ENCODE peak calls at places on chromosomes 1 and 21, in eight cellular contexts. A is CD8-positive, alpha-beta T cell; Y is fibroblast of pulmonary artery; R is AG09309; Q is IMR-90; P is NB4; M is choroid plexus epithelial cell; D is transverse colon. C is an unnamed sample.

GRCh38 chr1:164774819-164775654 is 216.1 kb downstream of the PBX1 start:
- DNase-seq in A (no peak), Y (no peak), R (no peak), Q (no peak), P (no peak), M (peak), D (peak), C (no peak)

GRCh38 chr1:225712391-225712790 is 59.5 kb upstream of the ENAH start:
- DNase-seq in A (no peak), Y (peak), R (no peak), Q (no peak), P (peak), M (peak), D (no peak), C (peak)

GRCh38 chr1:13469343-13469742 is 44.5 kb downstream of the LRRC38 start:
- DNase-seq in A (no peak), Y (peak), R (no peak), Q (no peak), P (peak), M (peak), D (no peak), C (no peak)

GRCh38 chr1:109269212-109269980 is 13.5 kb downstream of the PSRC1 start:
- DNase-seq in A (no peak), Y (no peak), R (no peak), Q (no peak), P (no peak), M (no peak), D (no peak), C (no peak)

GRCh38 chr1:176888471-176889032 is 276.0 kb downstream of the ASTN1 start:
- DNase-seq in A (no peak), Y (no peak), R (no peak), Q (no peak), P (no peak), M (no peak), D (no peak), C (no peak)

GRCh38 chr1:226209307-226210059 is 14.0 kb upstream of the MIXL1 start:
- DNase-seq in A (no peak), Y (no peak), R (no peak), Q (no peak), P (no peak), M (no peak), D (no peak), C (no peak)

GRCh38 chr1:154220970-154221814 is 437 bp downstream of the UBAP2L start:
- DNase-seq in A (peak), Y (peak), R (no peak), Q (peak), P (peak), M (peak), D (peak), C (peak)

GRCh38 chr1:112396668-112397025 is 633 bp downstream of the CTTNBP2NL start:
- DNase-seq in A (no peak), Y (peak), R (no peak), Q (peak), P (peak), M (peak), D (no peak), C (no peak)

GRCh38 chr1:183877321-183877720 is 72.4 kb downstream of the RGL1 start:
- DNase-seq in A (no peak), Y (peak), R (no peak), Q (peak), P (no peak), M (peak), D (peak), C (peak)

GRCh38 chr1:118993712-118994049 is 5.5 kb upstream of the TBX15 start:
- DNase-seq in A (no peak), Y (no peak), R (no peak), Q (no peak), P (no peak), M (no peak), D (no peak), C (no peak)

GRCh38 chr1:165592945-165593823 is 37.9 kb upstream of the MGST3 start:
- DNase-seq in A (peak), Y (peak), R (peak), Q (peak), P (peak), M (peak), D (peak), C (peak)

GRCh38 chr1:48841945-48842344 is 65.3 kb upstream of the BEND5 start:
- DNase-seq in A (no peak), Y (no peak), R (no peak), Q (no peak), P (no peak), M (no peak), D (no peak), C (no peak)

GRCh38 chr1:248065604-248066003 is 19.0 kb downstream of the OR2L3 start:
- DNase-seq in A (no peak), Y (no peak), R (no peak), Q (no peak), P (no peak), M (no peak), D (no peak), C (no peak)

GRCh38 chr1:4117196-4117595 is 217.1 kb upstream of the C1orf174 start:
- DNase-seq in A (no peak), Y (no peak), R (no peak), Q (no peak), P (no peak), M (no peak), D (no peak), C (no peak)

GRCh38 chr1:106584127-106584526 is 472.3 kb upstream of the PRMT6 start:
- DNase-seq in A (no peak), Y (no peak), R (peak), Q (no peak), P (no peak), M (no peak), D (no peak), C (no peak)

GRCh38 chr1:29395724-29396437 is 159.6 kb downstream of the PTPRU start:
- DNase-seq in A (no peak), Y (no peak), R (no peak), Q (no peak), P (no peak), M (no peak), D (no peak), C (peak)

GRCh38 chr1:151759241-151759640 is 4.1 kb downstream of the MRPL9 start:
- DNase-seq in A (no peak), Y (no peak), R (no peak), Q (peak), P (no peak), M (no peak), D (no peak), C (peak)

GRCh38 chr1:119429687-119430086 is 14.7 kb downstream of the HSD3B2 start:
- DNase-seq in A (no peak), Y (no peak), R (no peak), Q (no peak), P (no peak), M (no peak), D (no peak), C (no peak)

GRCh38 chr1:204089044-204089751 is 16.3 kb downstream of the SOX13 start:
- DNase-seq in A (no peak), Y (peak), R (no peak), Q (no peak), P (no peak), M (peak), D (peak), C (peak)
- TF ChIP-seq CTCF in A (no peak), Y (no peak), R (no peak), Q (no peak), P (no peak), M (no peak), D (peak), C (no peak)

GRCh38 chr1:38578444-38578951 is 281.1 kb downstream of the RRAGC start:
- DNase-seq in A (no peak), Y (no peak), R (no peak), Q (no peak), P (no peak), M (no peak), D (no peak), C (no peak)
- H3K4me3 ChIP-seq in A (no peak), Y (no peak), R (no peak), Q (no peak), P (no peak), M (no peak), D (peak), C (no peak)

GRCh38 chr1:167538657-167539056 is 14.9 kb downstream of the CREG1 start:
- DNase-seq in A (no peak), Y (peak), R (no peak), Q (no peak), P (no peak), M (no peak), D (no peak), C (no peak)
- TF ChIP-seq CTCF in A (no peak), Y (peak), R (peak), Q (no peak), P (no peak), M (peak), D (no peak), C (no peak)

GRCh38 chr1:34864759-34865158 is 5.2 kb upstream of the SMIM12 start:
- DNase-seq in A (no peak), Y (no peak), R (no peak), Q (no peak), P (peak), M (no peak), D (no peak), C (no peak)

GRCh38 chr1:34867421-34867820 is 7.9 kb upstream of the SMIM12 start:
- DNase-seq in A (no peak), Y (no peak), R (no peak), Q (no peak), P (no peak), M (no peak), D (no peak), C (no peak)

GRCh38 chr1:34865981-34866761 is 6.6 kb upstream of the SMIM12 start:
- DNase-seq in A (peak), Y (peak), R (no peak), Q (peak), P (peak), M (peak), D (peak), C (peak)

GRCh38 chr1:34866762-34867109 is 7.2 kb upstream of the SMIM12 start:
- DNase-seq in A (no peak), Y (no peak), R (no peak), Q (no peak), P (no peak), M (no peak), D (no peak), C (no peak)

GRCh38 chr1:34865573-34865972 is 6.0 kb upstream of the SMIM12 start:
- DNase-seq in A (no peak), Y (no peak), R (no peak), Q (no peak), P (no peak), M (no peak), D (no peak), C (no peak)
- H3K4me3 ChIP-seq in A (peak), Y (peak), R (peak), Q (peak), P (no peak), M (peak), D (peak), C (peak)

GRCh38 chr21:42125571-42126544 is 54.7 kb downstream of the UMODL1 start:
- DNase-seq in A (no peak), Y (peak), R (no peak), Q (peak), P (peak), M (peak), D (no peak), C (peak)
- TF ChIP-seq CTCF in A (no peak), Y (peak), R (peak), Q (no peak), P (peak), M (peak), D (no peak), C (peak)

GRCh38 chr1:161198206-161198876 is 513 bp downstream of the ADAMTS4 start:
- DNase-seq in A (no peak), Y (peak), R (no peak), Q (no peak), P (no peak), M (peak), D (no peak), C (peak)
- H3K4me3 ChIP-seq in A (no peak), Y (peak), R (peak), Q (no peak), P (no peak), M (peak), D (peak), C (peak)

C was measured in fibroblast of mammary gland.